ENCODE peak calls at places on chromosomes 3 and 15, in six cellular contexts. One of them, this sample, is unnamed.
A peak's percentile ranks its signal among the peaks of the same experiment; 100 is the strongest.

GRCh38 chr3:171838218-171838720 is 4.9 kb upstream of the TMEM212 start:
- DNase-seq in EL: peak; percentile 61
- DNase-seq in epithelial cell of esophagus: no peak
- DNase-seq in fibroblast of mammary gland: peak; percentile 92
- DNase-seq in NCI-H460: peak; percentile 43
- DNase-seq in fibroblast of lung: peak; percentile 83
- DNase-seq in this sample: peak; percentile 84

GRCh38 chr3:186901135-186901734 is 29.1 kb upstream of the ST6GAL1 start:
- DNase-seq in EL: peak; percentile 13
- DNase-seq in epithelial cell of esophagus: peak; percentile 37
- DNase-seq in fibroblast of mammary gland: peak; percentile 10
- DNase-seq in NCI-H460: peak; percentile 77
- DNase-seq in fibroblast of lung: peak; percentile 66
- DNase-seq in this sample: no peak

GRCh38 chr15:22827125-22827524 is 11.3 kb upstream of the NIPA2 start:
- DNase-seq in EL: no peak
- DNase-seq in epithelial cell of esophagus: no peak
- DNase-seq in fibroblast of mammary gland: no peak
- DNase-seq in NCI-H460: no peak
- DNase-seq in fibroblast of lung: no peak
- DNase-seq in this sample: no peak

GRCh38 chr3:194900886-194901522 is 215.3 kb downstream of the FAM43A start:
- DNase-seq in EL: no peak
- DNase-seq in epithelial cell of esophagus: peak; percentile 68
- DNase-seq in fibroblast of mammary gland: no peak
- DNase-seq in NCI-H460: no peak
- DNase-seq in fibroblast of lung: no peak
- DNase-seq in this sample: no peak

GRCh38 chr15:99474041-99474906 is 91.5 kb upstream of the MEF2A start:
- DNase-seq in EL: no peak
- DNase-seq in epithelial cell of esophagus: no peak
- DNase-seq in fibroblast of mammary gland: no peak
- DNase-seq in NCI-H460: no peak
- DNase-seq in fibroblast of lung: no peak
- DNase-seq in this sample: no peak

GRCh38 chr3:126983653-126984390 is 907 bp downstream of the PLXNA1 start:
- DNase-seq in EL: peak; percentile 36
- DNase-seq in epithelial cell of esophagus: peak; percentile 30
- DNase-seq in fibroblast of mammary gland: no peak
- DNase-seq in NCI-H460: no peak
- DNase-seq in fibroblast of lung: peak; percentile 43
- DNase-seq in this sample: peak; percentile 45

GRCh38 chr15:78422571-78423340 is 15.3 kb upstream of the IREB2 start:
- DNase-seq in EL: peak; percentile 59
- DNase-seq in epithelial cell of esophagus: peak; percentile 62
- DNase-seq in fibroblast of mammary gland: peak; percentile 56
- DNase-seq in NCI-H460: peak; percentile 58
- DNase-seq in fibroblast of lung: peak; percentile 65
- DNase-seq in this sample: peak; percentile 68

GRCh38 chr15:42996871-42997270 is 76.3 kb upstream of the TTBK2 start:
- DNase-seq in EL: no peak
- DNase-seq in epithelial cell of esophagus: no peak
- DNase-seq in fibroblast of mammary gland: no peak
- DNase-seq in NCI-H460: no peak
- DNase-seq in fibroblast of lung: no peak
- DNase-seq in this sample: no peak

GRCh38 chr3:3665546-3665945 is 133.7 kb upstream of the LRRN1 start:
- DNase-seq in EL: no peak
- DNase-seq in epithelial cell of esophagus: peak; percentile 58
- DNase-seq in fibroblast of mammary gland: no peak
- DNase-seq in NCI-H460: no peak
- DNase-seq in fibroblast of lung: no peak
- DNase-seq in this sample: no peak

GRCh38 chr15:81152799-81153198 is 18.7 kb downstream of the CFAP161 start:
- DNase-seq in EL: no peak
- DNase-seq in epithelial cell of esophagus: peak; percentile 65
- DNase-seq in fibroblast of mammary gland: no peak
- DNase-seq in NCI-H460: no peak
- DNase-seq in fibroblast of lung: no peak
- DNase-seq in this sample: no peak

GRCh38 chr3:31917303-31917903 is 63.7 kb downstream of the OSBPL10 start:
- DNase-seq in EL: no peak
- DNase-seq in epithelial cell of esophagus: no peak
- DNase-seq in fibroblast of mammary gland: peak; percentile 12
- DNase-seq in NCI-H460: no peak
- DNase-seq in fibroblast of lung: peak; percentile 26
- DNase-seq in this sample: no peak

GRCh38 chr15:69860316-69860715 is 237.4 kb downstream of the TLE3 start:
- DNase-seq in EL: no peak
- DNase-seq in epithelial cell of esophagus: no peak
- DNase-seq in fibroblast of mammary gland: no peak
- DNase-seq in NCI-H460: no peak
- DNase-seq in fibroblast of lung: no peak
- DNase-seq in this sample: no peak

GRCh38 chr15:56202737-56203136 is 40.9 kb downstream of the RFX7 start:
- DNase-seq in EL: no peak
- DNase-seq in epithelial cell of esophagus: no peak
- DNase-seq in fibroblast of mammary gland: no peak
- DNase-seq in NCI-H460: no peak
- DNase-seq in fibroblast of lung: no peak
- DNase-seq in this sample: no peak

GRCh38 chr3:181610083-181610972 is 101.4 kb upstream of the SOX2 start:
- DNase-seq in EL: no peak
- DNase-seq in epithelial cell of esophagus: no peak
- DNase-seq in fibroblast of mammary gland: no peak
- DNase-seq in NCI-H460: no peak
- DNase-seq in fibroblast of lung: no peak
- DNase-seq in this sample: no peak

GRCh38 chr3:196175116-196175625 is 36.0 kb downstream of the ZDHHC19 start:
- DNase-seq in EL: no peak
- DNase-seq in epithelial cell of esophagus: no peak
- DNase-seq in fibroblast of mammary gland: no peak
- DNase-seq in NCI-H460: no peak
- DNase-seq in fibroblast of lung: no peak
- DNase-seq in this sample: no peak

GRCh38 chr15:76012021-76012551 is at the start of gene NRG4:
- DNase-seq in EL: no peak
- DNase-seq in epithelial cell of esophagus: peak; percentile 6
- DNase-seq in fibroblast of mammary gland: peak; percentile 2
- DNase-seq in NCI-H460: peak; percentile 47
- DNase-seq in fibroblast of lung: peak; percentile 29
- DNase-seq in this sample: no peak

GRCh38 chr15:79602731-79603130 is 170.6 kb downstream of the MINAR1 start:
- DNase-seq in EL: peak; percentile 18
- DNase-seq in epithelial cell of esophagus: no peak
- DNase-seq in fibroblast of mammary gland: no peak
- DNase-seq in NCI-H460: no peak
- DNase-seq in fibroblast of lung: no peak
- DNase-seq in this sample: peak; percentile 65

This sample was measured in EH.